ENCODE peak calls at places on chromosome 15, in six cellular contexts. T, P, F, E, G and V are unnamed samples.

GRCh38 chr15:70243686-70244540 is 146.2 kb upstream of the TLE3 start:
- DNase-seq in T (no peak), P (no peak), F (no peak), E (no peak), G (no peak), V (no peak)

GRCh38 chr15:82566690-82567089 is 26.4 kb upstream of the RPS17 start:
- DNase-seq in T (no peak), P (no peak), F (no peak), E (no peak), G (no peak), V (no peak)

GRCh38 chr15:90872481-90873184 is 4.2 kb downstream of the FURIN start:
- DNase-seq in T (peak; percentile 75), P (no peak), F (no peak), E (no peak), G (no peak), V (no peak)

GRCh38 chr15:93985925-93986324 is 245.4 kb upstream of the MCTP2 start:
- DNase-seq in T (no peak), P (no peak), F (no peak), E (no peak), G (no peak), V (no peak)

GRCh38 chr15:69997701-69998273 is 99.9 kb downstream of the TLE3 start:
- DNase-seq in T (no peak), P (no peak), F (no peak), E (peak; percentile 57), G (peak; percentile 7), V (peak; percentile 86)

GRCh38 chr15:29571728-29572454 is 250.4 kb downstream of the TJP1 start:
- DNase-seq in T (peak; percentile 52), P (no peak), F (peak; percentile 66), E (no peak), G (no peak), V (no peak)

GRCh38 chr15:99476413-99477222 is 89.2 kb upstream of the MEF2A start:
- DNase-seq in T (peak; percentile 84), P (no peak), F (peak; percentile 95), E (peak; percentile 43), G (no peak), V (no peak)

GRCh38 chr15:74340139-74340538 is 27.3 kb downstream of the CYP11A1 start:
- DNase-seq in T (no peak), P (no peak), F (no peak), E (no peak), G (no peak), V (no peak)

GRCh38 chr15:71218272-71218805 is 103.1 kb downstream of the THSD4 start:
- DNase-seq in T (no peak), P (no peak), F (no peak), E (no peak), G (no peak), V (no peak)

GRCh38 chr15:42057744-42058646 is 36.4 kb downstream of the PLA2G4D start:
- DNase-seq in T (no peak), P (no peak), F (no peak), E (no peak), G (no peak), V (peak; percentile 16)

GRCh38 chr15:94984886-94985285 is 753.5 kb downstream of the MCTP2 start:
- DNase-seq in T (no peak), P (no peak), F (no peak), E (no peak), G (no peak), V (no peak)

GRCh38 chr15:73982251-73982962 is 9.7 kb downstream of the STOML1 start:
- DNase-seq in T (peak; percentile 53), P (no peak), F (peak; percentile 96), E (peak; percentile 72), G (no peak), V (peak; percentile 77)

GRCh38 chr15:84658080-84658787 is at the start of gene NMB:
- DNase-seq in T (peak; percentile 75), P (peak; percentile 33), F (no peak), E (peak; percentile 82), G (peak; percentile 24), V (peak; percentile 64)
- TF ChIP-seq POLR2A in T (no peak), P (no peak), F (no peak), E (no peak), G (no peak), V (no peak)

DNA sequence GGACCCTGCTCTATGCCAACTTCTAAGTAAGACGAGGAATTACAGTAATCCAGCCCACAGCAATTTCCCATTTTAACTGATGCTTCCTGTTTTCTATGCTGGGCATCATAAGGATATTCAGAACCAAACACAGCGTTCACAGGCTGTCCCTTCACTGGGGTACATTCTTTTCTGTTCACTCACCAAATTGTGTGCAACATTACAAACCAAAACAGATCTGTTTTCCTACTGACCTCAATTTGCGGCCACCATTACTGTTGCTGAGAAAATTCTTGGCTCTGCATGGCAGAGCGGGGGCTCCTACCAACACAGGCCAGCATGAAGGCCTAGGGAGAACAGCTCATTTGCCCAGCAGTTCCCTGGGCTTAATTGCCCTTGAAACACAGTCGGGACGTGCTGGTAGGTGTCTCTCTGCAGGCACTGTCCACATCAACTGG is 76.5 kb downstream of the MYO1E start:
- DNase-seq in T (peak; percentile 90), P (no peak), F (no peak), E (no peak), G (no peak), V (no peak)
- TF ChIP-seq POLR2AphosphoS5 in T (peak; percentile 67), P (no peak), F (peak; percentile 16), E (no peak), G (no peak), V (peak; percentile 29)

GRCh38 chr15:85071061-85071460 is 89.4 kb downstream of the PDE8A start:
- DNase-seq in T (no peak), P (no peak), F (no peak), E (no peak), G (no peak), V (no peak)
- TF ChIP-seq CTCF in T (no peak), P (no peak), F (no peak), E (no peak), G (no peak), V (no peak)

DNA sequence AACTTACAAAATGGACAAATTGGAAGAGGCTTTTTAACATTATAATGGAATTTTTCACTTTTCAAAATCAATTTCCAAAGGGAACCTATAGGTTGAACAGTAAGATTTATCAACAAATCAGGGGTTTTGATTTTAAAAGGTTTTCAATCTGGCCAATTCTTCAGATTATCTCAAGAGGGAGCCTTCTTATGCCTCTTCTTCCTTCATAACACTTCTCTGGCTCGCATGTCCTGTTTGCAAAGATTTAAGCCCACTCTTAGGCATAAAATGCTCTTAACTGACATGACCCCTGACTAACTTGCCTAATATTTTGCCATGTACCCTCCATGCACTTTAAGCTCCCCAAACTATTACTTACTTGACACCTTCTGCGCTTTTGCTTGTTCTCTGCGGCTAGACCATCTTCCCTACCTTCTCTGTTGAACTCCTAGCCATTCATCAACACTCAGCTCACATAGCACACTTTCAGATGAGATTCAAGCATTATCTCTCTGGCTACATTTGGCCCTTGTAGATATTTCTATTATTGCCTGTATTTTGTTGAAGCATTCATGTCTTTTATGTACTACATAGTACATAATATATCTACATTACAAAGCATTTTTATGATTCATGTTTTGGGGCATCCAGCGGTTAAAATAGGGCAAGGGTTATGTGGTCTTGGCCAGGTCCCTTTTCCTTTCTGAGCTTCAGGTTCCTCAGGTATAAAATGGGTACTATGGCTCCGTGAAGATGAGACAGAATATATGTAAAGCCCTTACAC is 1.0 kb upstream of the ARIH1 start:
- DNase-seq in T (no peak), P (peak; percentile 5), F (no peak), E (no peak), G (no peak), V (no peak)
- TF ChIP-seq POLR2A in T (no peak), P (no peak), F (no peak), E (no peak), G (no peak), V (no peak)

DNA sequence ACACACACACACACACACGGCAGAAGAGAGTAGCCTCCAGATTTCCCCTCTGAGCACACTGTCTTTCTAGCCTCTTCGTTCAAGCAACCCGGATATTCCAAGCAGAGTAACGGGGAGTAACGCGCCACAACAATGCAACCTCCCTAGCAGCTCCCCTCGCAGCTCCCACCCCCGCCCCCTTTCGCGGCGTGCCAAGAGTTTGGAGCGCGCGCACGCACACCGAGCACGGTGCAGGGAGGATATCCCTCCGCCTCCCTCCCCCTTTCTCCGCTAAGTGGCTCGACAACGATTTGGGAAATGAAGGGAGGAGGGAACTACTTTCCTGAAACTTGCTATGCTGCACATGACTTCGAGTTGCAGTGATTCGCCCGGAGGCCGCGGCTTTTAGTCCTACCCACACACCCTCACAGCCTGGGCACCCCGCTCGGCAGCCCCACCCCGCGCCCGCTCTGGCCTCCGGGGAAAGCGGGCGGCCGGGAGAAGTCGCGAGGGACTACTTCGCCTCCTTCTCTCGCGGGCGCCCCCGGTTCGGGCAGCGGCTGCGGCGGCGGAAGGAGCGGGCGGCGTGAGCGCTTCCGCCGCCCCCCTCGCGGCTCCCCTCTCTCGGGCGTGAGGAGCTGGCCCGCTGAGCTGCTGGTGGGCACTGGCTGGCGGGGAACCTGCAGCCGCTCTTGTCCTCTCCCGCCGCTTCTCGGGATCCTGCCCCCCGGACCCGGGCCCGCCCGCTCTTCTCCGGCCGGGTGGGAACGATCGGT is 733 bp upstream of the SPRED1 start:
- DNase-seq in T (peak; percentile 95), P (peak; percentile 55), F (peak; percentile 95), E (peak; percentile 83), G (peak; percentile 96), V (peak; percentile 83)
- TF ChIP-seq POLR2AphosphoS5 in T (peak; percentile 46), P (peak; percentile 67), F (peak; percentile 84), E (peak; percentile 74), G (peak; percentile 69), V (peak; percentile 86)

DNA sequence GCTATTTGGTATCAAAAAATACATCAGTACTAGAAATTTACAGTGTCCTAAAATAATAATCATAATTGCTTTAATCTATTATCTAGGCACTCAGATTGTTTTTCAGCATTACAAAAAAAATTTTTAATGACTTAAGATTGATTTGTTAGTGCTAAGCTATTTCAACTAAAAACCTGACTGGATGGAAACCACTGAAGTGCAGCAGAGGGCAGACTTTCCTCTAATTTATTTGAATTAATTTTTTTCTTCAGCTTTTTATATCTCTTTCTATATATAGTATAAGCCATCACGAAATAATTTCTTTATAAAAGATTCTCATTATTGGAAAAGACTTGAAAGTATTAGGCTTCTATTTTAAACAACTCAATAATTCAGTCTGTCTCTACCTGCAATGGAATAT is 131.4 kb downstream of the IQCH start:
- DNase-seq in T (no peak), P (no peak), F (no peak), E (no peak), G (no peak), V (no peak)
- TF ChIP-seq CTCF in T (no peak), P (no peak), F (no peak), E (no peak), G (peak; percentile 24), V (no peak)